ENCODE peak calls at places on chromosomes 16 and 17, in six cellular contexts. U, S, L, X, N and A are unnamed samples.

GRCh38 chr16:67245189-67245585 is 2.1 kb downstream of the FHOD1 start:
- DNase-seq in U (no peak), S (no peak), L (no peak), X (no peak), N (no peak), A (peak; percentile 45)

GRCh38 chr17:58965221-58965620 is 141.5 kb downstream of the TRIM37 start:
- DNase-seq in U (no peak), S (no peak), L (no peak), X (no peak), N (no peak), A (no peak)

GRCh38 chr17:38528101-38528500 is 77.7 kb downstream of the SRCIN1 start:
- DNase-seq in U (no peak), S (no peak), L (no peak), X (no peak), N (no peak), A (no peak)

GRCh38 chr16:2088192-2088631 is 40.4 kb downstream of the TSC2 start:
- DNase-seq in U (no peak), S (no peak), L (no peak), X (no peak), N (no peak), A (no peak)

GRCh38 chr17:67156269-67157199 is 88.5 kb downstream of the HELZ start:
- DNase-seq in U (no peak), S (no peak), L (no peak), X (no peak), N (no peak), A (peak; percentile 55)

GRCh38 chr17:57889892-57890856 is 40.3 kb upstream of the MRPS23 start:
- DNase-seq in U (peak; percentile 72), S (no peak), L (peak; percentile 72), X (no peak), N (no peak), A (no peak)

GRCh38 chr16:81553814-81554675 is 109.4 kb downstream of the CMIP start:
- DNase-seq in U (no peak), S (no peak), L (peak; percentile 65), X (no peak), N (no peak), A (no peak)

GRCh38 chr16:30570621-30571443 is 682 bp downstream of the ZNF688 start:
- DNase-seq in U (no peak), S (no peak), L (peak; percentile 42), X (no peak), N (no peak), A (no peak)

GRCh38 chr17:64038331-64039105 is 18.1 kb upstream of the ICAM2 start:
- DNase-seq in U (no peak), S (no peak), L (no peak), X (no peak), N (no peak), A (no peak)

GRCh38 chr17:49438439-49438861 is 23.8 kb upstream of the PHB1 start:
- DNase-seq in U (no peak), S (peak; percentile 41), L (no peak), X (no peak), N (no peak), A (no peak)

GRCh38 chr17:6437956-6438355 is 3.0 kb upstream of the AIPL1 start:
- DNase-seq in U (no peak), S (no peak), L (no peak), X (no peak), N (no peak), A (no peak)
- TF ChIP-seq MYC in U (no peak), S (no peak), L (no peak), X (no peak), N (no peak), A (no peak)

DNA sequence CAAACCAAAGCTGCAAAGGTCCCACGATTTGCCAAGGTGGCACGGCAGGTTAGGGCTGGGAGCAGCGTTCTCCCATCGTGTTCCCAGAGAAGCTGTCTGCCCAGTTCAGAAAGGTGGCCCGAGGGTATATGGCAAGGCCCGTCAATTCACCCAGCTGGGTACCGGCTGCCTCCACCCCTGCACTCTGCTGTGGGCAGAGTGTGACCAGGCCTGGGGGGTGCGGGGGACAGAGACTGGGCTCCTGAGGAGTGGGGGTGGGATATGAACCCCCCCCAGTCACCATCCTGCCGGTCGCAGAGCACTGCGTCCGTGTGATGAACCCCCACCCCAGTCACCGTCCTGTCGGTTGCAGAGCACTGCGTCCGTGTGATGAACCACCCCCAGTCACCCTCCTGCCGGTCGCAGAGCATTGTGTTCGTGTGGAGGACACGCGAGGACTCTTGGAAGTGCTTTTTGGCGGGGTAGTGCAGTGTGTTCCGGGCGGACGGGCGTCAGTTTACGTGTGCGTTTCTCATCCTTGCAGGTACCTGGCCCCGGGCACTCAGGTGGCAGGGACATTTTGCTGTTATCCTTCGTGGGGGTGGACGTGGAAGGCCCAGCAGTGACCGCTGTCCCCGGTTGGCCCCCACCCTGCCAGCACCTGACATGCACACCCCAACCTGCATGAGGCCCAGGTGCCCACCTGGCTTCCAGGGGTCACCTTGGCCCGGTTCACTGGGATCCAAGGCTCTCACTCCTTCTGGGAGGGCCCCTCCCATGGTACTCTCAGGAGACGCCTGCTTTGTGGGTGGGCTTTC is 2.7 kb upstream of the FASN start:
- DNase-seq in U (no peak), S (no peak), L (no peak), X (no peak), N (no peak), A (peak; percentile 24)
- H3K4me3 ChIP-seq in U (no peak overlapping the region), S (no peak overlapping the region), L (no peak overlapping the region), X (no peak overlapping the region), N (peak overlapping the region; percentile 65), A (no peak overlapping the region)

DNA sequence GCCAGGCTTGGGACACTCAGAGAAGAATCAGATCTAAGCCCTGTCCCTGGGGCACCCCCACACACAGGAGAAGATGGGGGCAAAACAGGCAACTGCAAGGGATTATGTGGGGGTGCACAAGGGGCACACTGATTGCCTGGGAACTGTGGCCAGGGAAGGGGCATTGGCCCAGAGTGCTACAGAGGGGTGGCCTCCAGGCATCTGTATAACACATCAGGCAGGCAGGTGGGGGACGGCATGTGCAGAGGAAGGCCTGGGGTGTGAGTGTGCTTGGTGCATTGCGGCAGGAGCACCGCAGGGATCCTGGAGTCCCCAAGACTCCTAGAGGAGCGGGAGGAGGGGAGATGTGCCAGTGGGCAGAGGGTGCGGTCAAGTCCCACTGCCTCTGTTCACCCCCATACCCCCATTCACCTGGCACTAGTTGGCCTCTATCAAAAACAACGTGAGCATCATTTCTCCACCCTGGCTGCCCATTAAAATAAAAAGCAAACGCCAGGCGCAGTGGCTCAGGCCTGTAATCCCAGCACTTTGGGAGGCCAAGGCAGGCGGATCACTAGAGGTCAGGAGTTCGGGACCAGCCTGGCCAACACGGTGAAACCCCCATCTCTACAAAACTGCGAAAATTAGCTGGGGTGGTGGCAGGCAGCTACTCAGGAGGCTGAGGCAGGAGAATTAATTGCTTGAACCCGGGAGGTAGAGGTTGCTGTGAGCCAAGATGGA is 41.5 kb downstream of the C16orf82 start:
- DNase-seq in U (no peak), S (no peak), L (no peak), X (no peak), N (no peak), A (no peak)
- TF ChIP-seq MAX in U (no peak), S (no peak), L (no peak), X (no peak), N (no peak), A (no peak)

DNA sequence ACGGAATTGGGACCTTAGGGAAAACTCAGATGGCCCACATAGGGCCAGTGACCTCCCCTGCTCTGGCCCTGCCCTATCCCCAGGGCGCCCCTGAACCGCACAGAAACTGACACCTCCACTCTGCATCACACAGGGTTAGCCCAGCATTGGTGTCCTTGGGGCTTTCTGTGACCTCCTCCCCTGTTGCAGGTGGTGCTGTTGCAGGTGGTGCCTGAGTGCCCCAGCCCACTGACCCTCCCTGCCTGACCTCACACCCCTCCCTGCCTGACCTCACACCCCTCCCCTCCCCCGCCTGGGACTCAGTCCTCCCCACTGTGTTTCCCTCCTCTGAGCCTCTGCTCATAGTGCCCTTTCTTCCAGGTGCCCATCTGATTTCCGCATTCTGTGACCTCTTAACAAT is 21.4 kb downstream of the TNFRSF13B start:
- DNase-seq in U (no peak), S (no peak), L (no peak), X (no peak), N (no peak), A (no peak)
- TF ChIP-seq MYC in U (no peak), S (no peak), L (no peak), X (no peak), N (no peak), A (no peak)

GRCh38 chr17:44774271-44775135 is 15.7 kb downstream of the ADAM11 start:
- DNase-seq in U (peak; percentile 89), S (peak; percentile 83), L (peak; percentile 71), X (peak; percentile 86), N (no peak), A (peak; percentile 87)

GRCh38 chr17:44777394-44778348 is 18.9 kb downstream of the ADAM11 start:
- DNase-seq in U (no peak), S (no peak), L (no peak), X (no peak), N (no peak), A (no peak)

GRCh38 chr17:44775136-44775837 is 16.5 kb downstream of the ADAM11 start:
- DNase-seq in U (peak; percentile 99), S (peak; percentile 98), L (peak; percentile 98), X (peak; percentile 98), N (peak; percentile 91), A (peak; percentile 98)

GRCh38 chr17:44776628-44777393 is 18.0 kb downstream of the ADAM11 start:
- DNase-seq in U (no peak), S (no peak), L (no peak), X (no peak), N (no peak), A (no peak)

DNA sequence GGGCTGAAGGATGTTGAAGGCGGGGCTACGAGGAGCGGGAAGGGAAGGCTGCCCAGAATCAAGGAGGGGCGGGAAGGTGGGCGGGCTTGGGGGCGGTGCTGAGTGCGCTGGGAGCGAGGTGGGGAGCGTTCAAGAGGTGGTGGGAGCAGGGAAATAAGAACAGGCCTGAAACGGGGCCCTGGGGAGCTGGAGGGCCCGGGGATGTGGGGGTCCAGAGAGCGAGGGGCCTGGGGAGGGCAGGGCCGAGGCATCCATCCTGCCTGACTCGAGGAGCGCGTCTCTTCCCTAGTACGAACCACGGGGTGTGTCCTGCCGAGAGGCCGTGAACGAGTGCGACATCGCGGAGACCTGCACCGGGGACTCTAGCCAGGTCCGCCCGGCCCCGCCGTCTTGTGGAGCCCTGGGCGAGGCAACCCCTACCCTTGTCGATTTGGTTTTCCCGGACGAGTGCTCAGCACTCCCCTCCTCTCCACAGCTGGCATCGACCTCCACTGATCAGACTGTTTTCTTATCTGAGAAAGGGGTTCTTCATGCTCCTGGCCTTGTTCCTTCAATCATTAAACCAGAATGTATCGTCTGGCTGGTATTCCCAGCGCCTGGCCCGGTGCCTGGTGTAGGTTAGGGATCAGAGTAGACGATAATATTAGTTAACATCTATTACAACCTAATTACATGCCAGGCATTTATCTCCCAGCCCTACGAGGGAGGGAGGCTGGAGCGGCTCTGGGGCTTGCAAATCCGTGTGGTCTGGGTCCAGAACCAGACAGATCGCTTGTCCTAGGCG is 17.2 kb downstream of the ADAM11 start:
- DNase-seq in U (no peak), S (peak; percentile 32), L (no peak), X (no peak), N (no peak), A (no peak)
- H3K4me3 ChIP-seq in U (peak overlapping the region; percentile 54), S (peak overlapping the region; percentile 64), L (no peak overlapping the region), X (peak overlapping the region; percentile 48), N (peak overlapping the region; percentile 76), A (peak overlapping the region; percentile 34)